ENCODE peak calls at places on chromosomes 7 and 10, in ten cellular contexts. One of them, this sample, is unnamed.

GRCh38 chr7:18974803-18975202 is 142.6 kb downstream of the TWIST1 start:
- DNase-seq in testis: no peak
- DNase-seq in A549: no peak
- DNase-seq in NT2/D1: no peak
- DNase-seq in thoracic aorta: no peak
- DNase-seq in PC-9: no peak
- DNase-seq in neuronal stem cell: no peak
- DNase-seq in PC-3: peak; percentile 95
- DNase-seq in right cardiac atrium: no peak
- DNase-seq in sigmoid colon: no peak
- DNase-seq in this sample: peak; percentile 94

GRCh38 chr10:43437141-43437860 is 390 bp downstream of the ZNF487 start:
- DNase-seq in PC-9: no peak
- DNase-seq in PC-3: peak; percentile 12
- DNase-seq in NT2/D1: no peak
- DNase-seq in sigmoid colon: no peak
- DNase-seq in right cardiac atrium: no peak
- DNase-seq in thoracic aorta: no peak
- DNase-seq in testis: no peak
- DNase-seq in neuronal stem cell: peak; percentile 43
- DNase-seq in A549: peak; percentile 56
- DNase-seq in this sample: no peak

GRCh38 chr7:143392875-143393266 is 11.7 kb downstream of the ZYX start:
- DNase-seq in neuronal stem cell: no peak
- DNase-seq in NT2/D1: no peak
- DNase-seq in testis: no peak
- DNase-seq in right cardiac atrium: no peak
- DNase-seq in sigmoid colon: no peak
- DNase-seq in PC-3: no peak
- DNase-seq in thoracic aorta: no peak
- DNase-seq in PC-9: no peak
- DNase-seq in A549: no peak
- DNase-seq in this sample: no peak

GRCh38 chr10:28367865-28368541 is 65.1 kb upstream of the MPP7 start:
- DNase-seq in PC-9: no peak
- DNase-seq in NT2/D1: no peak
- DNase-seq in thoracic aorta: no peak
- DNase-seq in right cardiac atrium: peak; percentile 17
- DNase-seq in PC-3: no peak
- DNase-seq in A549: no peak
- DNase-seq in neuronal stem cell: no peak
- DNase-seq in testis: no peak
- DNase-seq in sigmoid colon: no peak
- DNase-seq in this sample: peak; percentile 41

GRCh38 chr7:28124413-28124812 is 56.2 kb downstream of the JAZF1 start:
- DNase-seq in PC-3: no peak
- DNase-seq in sigmoid colon: no peak
- DNase-seq in neuronal stem cell: no peak
- DNase-seq in A549: no peak
- DNase-seq in thoracic aorta: no peak
- DNase-seq in testis: no peak
- DNase-seq in PC-9: no peak
- DNase-seq in right cardiac atrium: no peak
- DNase-seq in NT2/D1: no peak
- DNase-seq in this sample: no peak

GRCh38 chr10:89373916-89374711 is 3.7 kb upstream of the IFIT1B start:
- DNase-seq in A549: no peak
- DNase-seq in PC-3: peak; percentile 89
- DNase-seq in NT2/D1: no peak
- DNase-seq in right cardiac atrium: peak; percentile 83
- DNase-seq in sigmoid colon: peak; percentile 95
- DNase-seq in thoracic aorta: peak; percentile 73
- DNase-seq in testis: peak; percentile 95
- DNase-seq in neuronal stem cell: no peak
- DNase-seq in PC-9: peak; percentile 75
- DNase-seq in this sample: peak; percentile 72

GRCh38 chr10:35808344-35808743 is 166.2 kb upstream of the FZD8 start:
- DNase-seq in A549: no peak
- DNase-seq in NT2/D1: no peak
- DNase-seq in testis: no peak
- DNase-seq in PC-3: no peak
- DNase-seq in right cardiac atrium: no peak
- DNase-seq in sigmoid colon: no peak
- DNase-seq in neuronal stem cell: no peak
- DNase-seq in thoracic aorta: no peak
- DNase-seq in PC-9: no peak
- DNase-seq in this sample: no peak

GRCh38 chr7:107506683-107507339 is 37.0 kb downstream of the GPR22 start:
- DNase-seq in PC-3: peak; percentile 94
- DNase-seq in A549: no peak
- DNase-seq in neuronal stem cell: no peak
- DNase-seq in right cardiac atrium: peak; percentile 40
- DNase-seq in sigmoid colon: no peak
- DNase-seq in thoracic aorta: no peak
- DNase-seq in PC-9: peak; percentile 97
- DNase-seq in NT2/D1: no peak
- DNase-seq in testis: no peak
- DNase-seq in this sample: peak; percentile 90

GRCh38 chr10:125661942-125662515 is 20.9 kb downstream of the TEX36 start:
- DNase-seq in PC-3: peak; percentile 93
- DNase-seq in testis: peak; percentile 27
- DNase-seq in right cardiac atrium: no peak
- DNase-seq in A549: no peak
- DNase-seq in PC-9: peak; percentile 93
- DNase-seq in thoracic aorta: no peak
- DNase-seq in neuronal stem cell: no peak
- DNase-seq in NT2/D1: no peak
- DNase-seq in sigmoid colon: no peak
- DNase-seq in this sample: peak; percentile 72

GRCh38 chr10:70586348-70586930 is 16.1 kb downstream of the PRF1 start:
- DNase-seq in thoracic aorta: no peak
- DNase-seq in NT2/D1: no peak
- DNase-seq in right cardiac atrium: no peak
- DNase-seq in PC-3: no peak
- DNase-seq in PC-9: no peak
- DNase-seq in sigmoid colon: no peak
- DNase-seq in neuronal stem cell: no peak
- DNase-seq in A549: no peak
- DNase-seq in testis: no peak
- DNase-seq in this sample: no peak

GRCh38 chr7:35716038-35716803 is 21.3 kb upstream of the HERPUD2 start:
- DNase-seq in right cardiac atrium: no peak
- DNase-seq in PC-9: no peak
- DNase-seq in sigmoid colon: no peak
- DNase-seq in testis: peak; percentile 69
- DNase-seq in PC-3: no peak
- DNase-seq in neuronal stem cell: no peak
- DNase-seq in thoracic aorta: no peak
- DNase-seq in NT2/D1: no peak
- DNase-seq in A549: no peak
- DNase-seq in this sample: no peak

GRCh38 chr7:79504607-79505389 is 51.3 kb upstream of the MAGI2 start:
- DNase-seq in PC-9: no peak
- DNase-seq in A549: no peak
- DNase-seq in thoracic aorta: no peak
- DNase-seq in testis: no peak
- DNase-seq in PC-3: peak; percentile 6
- DNase-seq in NT2/D1: no peak
- DNase-seq in right cardiac atrium: no peak
- DNase-seq in neuronal stem cell: peak; percentile 59
- DNase-seq in sigmoid colon: no peak
- DNase-seq in this sample: peak; percentile 20

GRCh38 chr10:32149257-32149955 is 93.2 kb upstream of the KIF5B start:
- DNase-seq in thoracic aorta: peak; percentile 67
- DNase-seq in A549: no peak
- DNase-seq in neuronal stem cell: no peak
- DNase-seq in PC-9: peak; percentile 60
- DNase-seq in sigmoid colon: peak; percentile 84
- DNase-seq in testis: no peak
- DNase-seq in NT2/D1: no peak
- DNase-seq in right cardiac atrium: peak; percentile 81
- DNase-seq in PC-3: peak; percentile 15
- DNase-seq in this sample: peak; percentile 96

GRCh38 chr10:105974803-105975456 is 1189.6 kb downstream of the SORCS1 start:
- DNase-seq in PC-3: peak; percentile 57
- DNase-seq in PC-9: no peak
- DNase-seq in NT2/D1: peak; percentile 1
- DNase-seq in thoracic aorta: no peak
- DNase-seq in right cardiac atrium: peak; percentile 17
- DNase-seq in testis: peak; percentile 46
- DNase-seq in neuronal stem cell: no peak
- DNase-seq in A549: no peak
- DNase-seq in sigmoid colon: peak; percentile 64
- DNase-seq in this sample: no peak

GRCh38 chr7:66016131-66016461 is 34.1 kb upstream of the GUSB start:
- DNase-seq in NT2/D1: no peak
- DNase-seq in testis: no peak
- DNase-seq in right cardiac atrium: no peak
- DNase-seq in PC-9: peak; percentile 71
- DNase-seq in neuronal stem cell: no peak
- DNase-seq in sigmoid colon: no peak
- DNase-seq in PC-3: peak; percentile 78
- DNase-seq in A549: no peak
- DNase-seq in thoracic aorta: no peak
- DNase-seq in this sample: peak; percentile 54

GRCh38 chr7:3264693-3265339 is 36.2 kb upstream of the SDK1 start:
- DNase-seq in PC-3: no peak
- DNase-seq in right cardiac atrium: no peak
- DNase-seq in testis: no peak
- DNase-seq in PC-9: no peak
- DNase-seq in NT2/D1: no peak
- DNase-seq in sigmoid colon: no peak
- DNase-seq in A549: no peak
- DNase-seq in thoracic aorta: no peak
- DNase-seq in neuronal stem cell: no peak
- DNase-seq in this sample: no peak

GRCh38 chr10:3484306-3485187 is 300.5 kb downstream of the KLF6 start:
- DNase-seq in thoracic aorta: no peak
- DNase-seq in PC-9: no peak
- DNase-seq in NT2/D1: no peak
- DNase-seq in PC-3: no peak
- DNase-seq in sigmoid colon: no peak
- DNase-seq in right cardiac atrium: no peak
- DNase-seq in A549: no peak
- DNase-seq in testis: no peak
- DNase-seq in neuronal stem cell: no peak
- DNase-seq in this sample: no peak

DNA sequence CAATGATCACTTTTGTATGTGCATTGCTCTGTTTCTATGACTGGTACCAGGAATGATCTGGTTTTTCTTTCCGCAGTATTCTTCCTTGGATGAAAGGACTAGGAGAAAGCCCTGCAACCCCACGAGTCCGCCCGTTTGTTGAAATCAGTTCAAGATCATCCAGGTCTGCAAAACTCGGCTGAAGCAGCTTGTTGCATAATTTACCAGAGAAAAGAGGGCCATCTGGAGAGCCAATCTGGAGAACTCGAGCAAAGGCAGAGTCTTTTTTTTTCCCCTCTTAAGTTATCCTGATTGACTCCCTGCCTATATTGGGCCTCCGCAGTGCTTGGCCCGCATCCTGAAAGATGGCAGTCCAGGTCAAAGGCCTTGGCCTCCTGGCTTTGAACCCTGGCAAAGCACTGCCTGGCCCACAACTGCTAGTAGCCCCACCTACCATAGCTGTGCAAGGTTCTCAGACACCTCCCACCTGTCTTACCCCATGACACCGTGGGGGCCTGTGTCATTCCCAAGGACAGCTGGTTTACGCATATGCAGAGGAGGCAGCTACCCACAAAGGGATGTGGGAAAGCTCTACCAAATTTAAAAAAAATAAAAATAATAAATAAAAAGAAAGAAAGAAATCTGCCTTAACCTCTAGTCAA is 572.2 kb downstream of the INHBA start:
- DNase-seq in sigmoid colon: no peak
- DNase-seq in NT2/D1: no peak
- DNase-seq in PC-9: no peak
- DNase-seq in neuronal stem cell: no peak
- DNase-seq in A549: no peak
- DNase-seq in right cardiac atrium: no peak
- DNase-seq in thoracic aorta: no peak
- DNase-seq in PC-3: no peak
- DNase-seq in testis: no peak
- DNase-seq in this sample: no peak
- H3K4me1 ChIP-seq in sigmoid colon: no peaks in the 10 kb centered on the region
- H3K4me1 ChIP-seq in NT2/D1: no peaks in the 10 kb centered on the region
- H3K4me1 ChIP-seq in PC-9: peaks cover 14% of the 10 kb centered on the region
- H3K4me1 ChIP-seq in neuronal stem cell: peaks cover 50% of the 10 kb centered on the region
- H3K4me1 ChIP-seq in A549: no peaks in the 10 kb centered on the region
- H3K4me1 ChIP-seq in right cardiac atrium: no peaks in the 10 kb centered on the region
- H3K4me1 ChIP-seq in thoracic aorta: no peaks in the 10 kb centered on the region
- H3K4me1 ChIP-seq in PC-3: peaks cover 18% of the 10 kb centered on the region
- H3K4me1 ChIP-seq in testis: no peaks in the 10 kb centered on the region
- H3K4me1 ChIP-seq in this sample: peaks cover 15% of the 10 kb centered on the region

GRCh38 chr7:77696643-77697534 is 630 bp downstream of the RSBN1L start:
- DNase-seq in A549: peak; percentile 34
- DNase-seq in right cardiac atrium: peak; percentile 63
- DNase-seq in NT2/D1: peak; percentile 13
- DNase-seq in PC-3: peak; percentile 47
- DNase-seq in PC-9: peak; percentile 39
- DNase-seq in sigmoid colon: peak; percentile 80
- DNase-seq in thoracic aorta: no peak
- DNase-seq in testis: peak; percentile 78
- DNase-seq in neuronal stem cell: peak; percentile 65
- DNase-seq in this sample: peak; percentile 60
- H3K4me1 ChIP-seq in A549: peaks cover 16% of the 10 kb centered on the region
- H3K4me1 ChIP-seq in right cardiac atrium: peaks cover 2% of the 10 kb centered on the region
- H3K4me1 ChIP-seq in NT2/D1: no peaks in the 10 kb centered on the region
- H3K4me1 ChIP-seq in PC-3: peaks cover 15% of the 10 kb centered on the region
- H3K4me1 ChIP-seq in PC-9: peaks cover 32% of the 10 kb centered on the region
- H3K4me1 ChIP-seq in sigmoid colon: peaks cover 48% of the 10 kb centered on the region
- H3K4me1 ChIP-seq in thoracic aorta: peaks cover 22% of the 10 kb centered on the region
- H3K4me1 ChIP-seq in testis: peaks cover 11% of the 10 kb centered on the region
- H3K4me1 ChIP-seq in neuronal stem cell: peaks cover 15% of the 10 kb centered on the region
- H3K4me1 ChIP-seq in this sample: peaks cover 26% of the 10 kb centered on the region

GRCh38 chr10:6346621-6347020 is 143.9 kb downstream of the PFKFB3 start:
- DNase-seq in PC-3: no peak
- DNase-seq in sigmoid colon: no peak
- DNase-seq in testis: no peak
- DNase-seq in PC-9: no peak
- DNase-seq in right cardiac atrium: no peak
- DNase-seq in thoracic aorta: no peak
- DNase-seq in A549: no peak
- DNase-seq in NT2/D1: no peak
- DNase-seq in neuronal stem cell: no peak
- DNase-seq in this sample: no peak
- H3K4me1 ChIP-seq in PC-3: no peaks in the 10 kb centered on the region
- H3K4me1 ChIP-seq in sigmoid colon: no peaks in the 10 kb centered on the region
- H3K4me1 ChIP-seq in testis: peaks cover 13% of the 10 kb centered on the region
- H3K4me1 ChIP-seq in PC-9: no peaks in the 10 kb centered on the region
- H3K4me1 ChIP-seq in right cardiac atrium: no peaks in the 10 kb centered on the region
- H3K4me1 ChIP-seq in thoracic aorta: peaks cover 16% of the 10 kb centered on the region
- H3K4me1 ChIP-seq in A549: peaks cover 19% of the 10 kb centered on the region
- H3K4me1 ChIP-seq in NT2/D1: peaks cover 2% of the 10 kb centered on the region
- H3K4me1 ChIP-seq in neuronal stem cell: peaks cover 2% of the 10 kb centered on the region
- H3K4me1 ChIP-seq in this sample: no peaks in the 10 kb centered on the region

DNA sequence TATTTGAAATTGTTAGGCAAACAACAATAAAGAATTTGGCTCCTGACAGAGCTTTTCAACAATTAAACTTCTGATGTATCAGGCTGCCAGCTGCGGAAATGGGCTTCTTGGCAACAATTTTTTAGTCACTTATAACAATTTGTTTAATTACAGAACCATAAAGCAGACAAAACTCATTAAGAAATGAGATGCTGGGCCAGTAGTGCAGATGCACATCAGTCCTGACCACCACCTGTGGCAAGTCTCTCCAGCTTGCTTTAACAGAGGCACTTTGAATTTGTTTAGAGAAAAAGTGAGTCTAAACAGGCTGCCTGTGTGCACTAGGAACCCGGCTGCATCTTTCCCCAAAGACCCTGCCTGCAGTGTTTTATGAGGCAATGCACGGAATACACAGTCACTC is 1124.4 kb downstream of the NXPH1 start:
- DNase-seq in neuronal stem cell: no peak
- DNase-seq in PC-9: no peak
- DNase-seq in NT2/D1: no peak
- DNase-seq in right cardiac atrium: no peak
- DNase-seq in testis: no peak
- DNase-seq in A549: no peak
- DNase-seq in PC-3: no peak
- DNase-seq in sigmoid colon: no peak
- DNase-seq in thoracic aorta: no peak
- DNase-seq in this sample: no peak
- H3K4me1 ChIP-seq in neuronal stem cell: no peaks in the 10 kb centered on the region
- H3K4me1 ChIP-seq in PC-9: no peaks in the 10 kb centered on the region
- H3K4me1 ChIP-seq in NT2/D1: no peaks in the 10 kb centered on the region
- H3K4me1 ChIP-seq in right cardiac atrium: no peaks in the 10 kb centered on the region
- H3K4me1 ChIP-seq in testis: no peaks in the 10 kb centered on the region
- H3K4me1 ChIP-seq in A549: no peaks in the 10 kb centered on the region
- H3K4me1 ChIP-seq in PC-3: no peaks in the 10 kb centered on the region
- H3K4me1 ChIP-seq in sigmoid colon: no peaks in the 10 kb centered on the region
- H3K4me1 ChIP-seq in thoracic aorta: no peaks in the 10 kb centered on the region
- H3K4me1 ChIP-seq in this sample: no peaks in the 10 kb centered on the region